ENCODE peak calls at places on chromosomes 12 and 14, in ten cellular contexts. One of them, this sample, is unnamed.

GRCh38 chr14:68757618-68758081 is 35.2 kb downstream of the ZFP36L1 start:
- DNase-seq in IMR-90: peak; percentile 28
- DNase-seq in astrocyte of the cerebellum: no peak
- DNase-seq in lower leg skin: no peak
- DNase-seq in suprapubic skin: no peak
- DNase-seq in tibial artery: peak; percentile 55
- DNase-seq in pancreas: no peak
- DNase-seq in AG04449: no peak
- DNase-seq in epithelial cell of proximal tubule: no peak
- DNase-seq in endothelial cell: no peak
- DNase-seq in this sample: peak; percentile 35

GRCh38 chr12:122840580-122841513 is 5.6 kb downstream of the HIP1R start:
- DNase-seq in AG04449: no peak
- DNase-seq in pancreas: no peak
- DNase-seq in tibial artery: peak; percentile 18
- DNase-seq in IMR-90: no peak
- DNase-seq in suprapubic skin: no peak
- DNase-seq in epithelial cell of proximal tubule: no peak
- DNase-seq in astrocyte of the cerebellum: no peak
- DNase-seq in endothelial cell: no peak
- DNase-seq in lower leg skin: no peak
- DNase-seq in this sample: no peak

GRCh38 chr14:103021817-103022668 is 35.3 kb downstream of the CDC42BPB start:
- DNase-seq in astrocyte of the cerebellum: no peak
- DNase-seq in lower leg skin: no peak
- DNase-seq in endothelial cell: no peak
- DNase-seq in epithelial cell of proximal tubule: no peak
- DNase-seq in IMR-90: peak; percentile 48
- DNase-seq in suprapubic skin: no peak
- DNase-seq in AG04449: no peak
- DNase-seq in tibial artery: no peak
- DNase-seq in pancreas: no peak
- DNase-seq in this sample: no peak

GRCh38 chr12:111314949-111315539 is 53.9 kb downstream of the PHETA1 start:
- DNase-seq in astrocyte of the cerebellum: no peak
- DNase-seq in endothelial cell: no peak
- DNase-seq in AG04449: no peak
- DNase-seq in epithelial cell of proximal tubule: no peak
- DNase-seq in lower leg skin: peak; percentile 32
- DNase-seq in pancreas: no peak
- DNase-seq in tibial artery: peak; percentile 43
- DNase-seq in IMR-90: no peak
- DNase-seq in suprapubic skin: no peak
- DNase-seq in this sample: peak; percentile 44

GRCh38 chr12:74539261-74539660 is 1.6 kb downstream of the ATXN7L3B start:
- DNase-seq in endothelial cell: no peak
- DNase-seq in epithelial cell of proximal tubule: no peak
- DNase-seq in tibial artery: no peak
- DNase-seq in pancreas: no peak
- DNase-seq in AG04449: no peak
- DNase-seq in suprapubic skin: no peak
- DNase-seq in lower leg skin: no peak
- DNase-seq in IMR-90: no peak
- DNase-seq in astrocyte of the cerebellum: no peak
- DNase-seq in this sample: no peak

GRCh38 chr14:71597289-71597920 is 334.8 kb upstream of the RGS6 start:
- DNase-seq in IMR-90: no peak
- DNase-seq in astrocyte of the cerebellum: no peak
- DNase-seq in pancreas: no peak
- DNase-seq in lower leg skin: no peak
- DNase-seq in AG04449: no peak
- DNase-seq in endothelial cell: no peak
- DNase-seq in suprapubic skin: no peak
- DNase-seq in tibial artery: no peak
- DNase-seq in epithelial cell of proximal tubule: no peak
- DNase-seq in this sample: no peak

GRCh38 chr14:39218171-39218769 is 15.4 kb upstream of the MIA2 start:
- DNase-seq in epithelial cell of proximal tubule: no peak
- DNase-seq in suprapubic skin: no peak
- DNase-seq in lower leg skin: no peak
- DNase-seq in tibial artery: no peak
- DNase-seq in astrocyte of the cerebellum: peak; percentile 39
- DNase-seq in pancreas: no peak
- DNase-seq in AG04449: no peak
- DNase-seq in IMR-90: peak; percentile 14
- DNase-seq in endothelial cell: no peak
- DNase-seq in this sample: peak; percentile 68

GRCh38 chr12:27981874-27982273 is 9.3 kb upstream of the PTHLH start:
- DNase-seq in epithelial cell of proximal tubule: no peak
- DNase-seq in IMR-90: peak; percentile 61
- DNase-seq in lower leg skin: no peak
- DNase-seq in suprapubic skin: no peak
- DNase-seq in tibial artery: no peak
- DNase-seq in pancreas: no peak
- DNase-seq in endothelial cell: no peak
- DNase-seq in astrocyte of the cerebellum: no peak
- DNase-seq in AG04449: no peak
- DNase-seq in this sample: no peak

GRCh38 chr14:52461721-52462120 is 90.6 kb downstream of the TXNDC16 start:
- DNase-seq in IMR-90: no peak
- DNase-seq in AG04449: no peak
- DNase-seq in pancreas: no peak
- DNase-seq in endothelial cell: no peak
- DNase-seq in tibial artery: no peak
- DNase-seq in lower leg skin: no peak
- DNase-seq in suprapubic skin: no peak
- DNase-seq in astrocyte of the cerebellum: no peak
- DNase-seq in epithelial cell of proximal tubule: no peak
- DNase-seq in this sample: no peak

GRCh38 chr14:52463375-52463774 is 88.9 kb downstream of the TXNDC16 start:
- DNase-seq in AG04449: no peak
- DNase-seq in lower leg skin: no peak
- DNase-seq in IMR-90: no peak
- DNase-seq in suprapubic skin: no peak
- DNase-seq in endothelial cell: no peak
- DNase-seq in astrocyte of the cerebellum: no peak
- DNase-seq in epithelial cell of proximal tubule: no peak
- DNase-seq in tibial artery: no peak
- DNase-seq in pancreas: no peak
- DNase-seq in this sample: no peak

GRCh38 chr14:52464175-52464574 is 88.1 kb downstream of the TXNDC16 start:
- DNase-seq in epithelial cell of proximal tubule: no peak
- DNase-seq in pancreas: no peak
- DNase-seq in tibial artery: no peak
- DNase-seq in suprapubic skin: no peak
- DNase-seq in lower leg skin: no peak
- DNase-seq in IMR-90: no peak
- DNase-seq in astrocyte of the cerebellum: no peak
- DNase-seq in endothelial cell: no peak
- DNase-seq in AG04449: no peak
- DNase-seq in this sample: no peak

GRCh38 chr14:52455291-52456088 is 96.8 kb downstream of the TXNDC16 start:
- DNase-seq in suprapubic skin: no peak
- DNase-seq in epithelial cell of proximal tubule: no peak
- DNase-seq in tibial artery: no peak
- DNase-seq in lower leg skin: no peak
- DNase-seq in pancreas: no peak
- DNase-seq in IMR-90: peak; percentile 87
- DNase-seq in AG04449: peak; percentile 47
- DNase-seq in endothelial cell: no peak
- DNase-seq in astrocyte of the cerebellum: no peak
- DNase-seq in this sample: peak; percentile 86

GRCh38 chr14:52458721-52459085 is 93.6 kb downstream of the TXNDC16 start:
- DNase-seq in IMR-90: peak; percentile 78
- DNase-seq in pancreas: no peak
- DNase-seq in lower leg skin: no peak
- DNase-seq in AG04449: no peak
- DNase-seq in tibial artery: no peak
- DNase-seq in epithelial cell of proximal tubule: no peak
- DNase-seq in endothelial cell: no peak
- DNase-seq in astrocyte of the cerebellum: no peak
- DNase-seq in suprapubic skin: no peak
- DNase-seq in this sample: peak; percentile 78
- TF ChIP-seq CTCF in IMR-90: no peak
- TF ChIP-seq CTCF in pancreas: no peak
- TF ChIP-seq CTCF in lower leg skin: no peak
- TF ChIP-seq CTCF in AG04449: no peak
- TF ChIP-seq CTCF in tibial artery: no peak
- TF ChIP-seq CTCF in epithelial cell of proximal tubule: no peak
- TF ChIP-seq CTCF in endothelial cell: no peak
- TF ChIP-seq CTCF in astrocyte of the cerebellum: no peak
- TF ChIP-seq CTCF in suprapubic skin: no peak
- TF ChIP-seq CTCF in this sample: no peak

GRCh38 chr14:75793806-75794205 is 132.8 kb downstream of the TTLL5 start:
- DNase-seq in lower leg skin: no peak
- DNase-seq in pancreas: no peak
- DNase-seq in AG04449: no peak
- DNase-seq in epithelial cell of proximal tubule: no peak
- DNase-seq in suprapubic skin: no peak
- DNase-seq in endothelial cell: no peak
- DNase-seq in tibial artery: no peak
- DNase-seq in astrocyte of the cerebellum: no peak
- DNase-seq in IMR-90: peak; percentile 20
- DNase-seq in this sample: peak; percentile 29

DNA sequence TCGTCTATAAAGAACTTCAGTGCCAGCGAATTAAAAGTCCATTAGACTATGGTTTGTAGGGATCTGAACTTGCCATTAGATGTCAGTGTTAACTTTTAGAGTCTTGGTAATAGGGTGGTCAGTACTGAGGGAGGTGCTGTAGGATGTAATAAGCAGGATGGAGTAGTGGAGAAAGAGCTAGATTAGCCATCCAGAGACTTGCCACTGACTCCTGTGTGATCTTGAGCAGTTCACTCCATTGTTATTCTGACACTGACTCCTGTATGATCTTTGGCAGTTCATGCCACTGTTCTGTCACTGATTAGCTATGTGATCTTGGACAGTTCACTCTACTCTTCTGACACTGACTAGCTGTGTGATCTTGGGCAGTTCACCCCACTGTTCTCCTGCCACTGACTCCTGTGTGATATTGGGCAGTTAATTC is 133.6 kb downstream of the TTLL5 start:
- DNase-seq in tibial artery: no peak
- DNase-seq in suprapubic skin: no peak
- DNase-seq in epithelial cell of proximal tubule: peak; percentile 64
- DNase-seq in pancreas: no peak
- DNase-seq in IMR-90: peak; percentile 72
- DNase-seq in astrocyte of the cerebellum: peak; percentile 46
- DNase-seq in lower leg skin: no peak
- DNase-seq in endothelial cell: no peak
- DNase-seq in AG04449: peak; percentile 21
- DNase-seq in this sample: peak; percentile 91
- TF ChIP-seq CTCF in tibial artery: no peak
- TF ChIP-seq CTCF in suprapubic skin: no peak
- TF ChIP-seq CTCF in epithelial cell of proximal tubule: peak; percentile 61
- TF ChIP-seq CTCF in pancreas: no peak
- TF ChIP-seq CTCF in IMR-90: peak; percentile 65
- TF ChIP-seq CTCF in astrocyte of the cerebellum: peak; percentile 46
- TF ChIP-seq CTCF in lower leg skin: no peak
- TF ChIP-seq CTCF in endothelial cell: no peak
- TF ChIP-seq CTCF in AG04449: peak; percentile 50
- TF ChIP-seq CTCF in this sample: peak; percentile 53

DNA sequence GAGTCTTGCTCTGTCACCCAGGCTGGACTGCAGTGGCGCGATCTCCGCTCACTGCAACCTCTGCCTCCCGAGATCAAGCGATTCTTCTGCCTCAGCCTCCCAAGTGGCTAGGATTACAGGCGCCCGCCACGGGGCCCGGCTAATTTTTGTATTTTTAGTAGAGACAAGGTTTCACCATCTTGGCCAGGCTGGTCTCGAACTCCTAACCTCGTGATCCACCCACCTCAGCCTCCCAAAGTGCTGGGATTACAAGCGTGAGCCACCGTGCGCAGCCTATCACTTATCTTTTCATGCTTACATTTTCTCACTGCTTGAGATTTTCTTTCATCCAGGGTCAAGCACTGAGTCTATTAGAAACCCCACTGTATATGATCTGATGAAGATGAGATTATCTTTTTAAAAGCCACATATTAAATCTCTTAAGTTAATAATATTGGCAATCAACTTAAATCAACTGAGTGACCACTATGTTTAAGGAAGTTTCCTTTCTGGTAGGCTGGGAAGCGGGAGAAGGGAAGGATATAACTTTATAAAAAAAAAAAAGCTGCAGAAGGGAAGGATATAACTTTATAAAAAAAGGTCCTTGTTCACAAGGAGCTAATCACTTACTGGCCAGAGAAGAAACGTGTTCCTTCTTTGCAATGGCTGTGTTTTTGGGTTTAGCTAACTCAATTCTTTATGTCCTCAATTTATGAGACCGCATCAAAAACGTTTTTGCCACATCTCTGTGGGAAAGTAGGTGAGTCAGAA is 1.3 kb upstream of the MDM2 start:
- DNase-seq in pancreas: no peak
- DNase-seq in lower leg skin: no peak
- DNase-seq in astrocyte of the cerebellum: no peak
- DNase-seq in AG04449: no peak
- DNase-seq in tibial artery: no peak
- DNase-seq in IMR-90: no peak
- DNase-seq in epithelial cell of proximal tubule: no peak
- DNase-seq in endothelial cell: no peak
- DNase-seq in suprapubic skin: no peak
- DNase-seq in this sample: no peak
- TF ChIP-seq CTCF in pancreas: no peak
- TF ChIP-seq CTCF in lower leg skin: no peak
- TF ChIP-seq CTCF in astrocyte of the cerebellum: no peak
- TF ChIP-seq CTCF in AG04449: no peak
- TF ChIP-seq CTCF in tibial artery: no peak
- TF ChIP-seq CTCF in IMR-90: no peak
- TF ChIP-seq CTCF in epithelial cell of proximal tubule: no peak
- TF ChIP-seq CTCF in endothelial cell: no peak
- TF ChIP-seq CTCF in suprapubic skin: no peak
- TF ChIP-seq CTCF in this sample: no peak

GRCh38 chr12:15688838-15689237 is 100.3 kb downstream of the EPS8 start:
- DNase-seq in tibial artery: no peak
- DNase-seq in endothelial cell: no peak
- DNase-seq in lower leg skin: no peak
- DNase-seq in epithelial cell of proximal tubule: no peak
- DNase-seq in AG04449: no peak
- DNase-seq in astrocyte of the cerebellum: no peak
- DNase-seq in IMR-90: no peak
- DNase-seq in suprapubic skin: no peak
- DNase-seq in pancreas: no peak
- DNase-seq in this sample: peak; percentile 49

GRCh38 chr12:15689751-15690191 is 99.4 kb downstream of the EPS8 start:
- DNase-seq in endothelial cell: no peak
- DNase-seq in pancreas: no peak
- DNase-seq in lower leg skin: no peak
- DNase-seq in AG04449: no peak
- DNase-seq in tibial artery: no peak
- DNase-seq in epithelial cell of proximal tubule: no peak
- DNase-seq in astrocyte of the cerebellum: no peak
- DNase-seq in IMR-90: no peak
- DNase-seq in suprapubic skin: no peak
- DNase-seq in this sample: no peak

GRCh38 chr12:15688202-15688736 is 100.9 kb downstream of the EPS8 start:
- DNase-seq in endothelial cell: no peak
- DNase-seq in lower leg skin: peak; percentile 71
- DNase-seq in astrocyte of the cerebellum: no peak
- DNase-seq in AG04449: no peak
- DNase-seq in epithelial cell of proximal tubule: no peak
- DNase-seq in suprapubic skin: peak; percentile 79
- DNase-seq in IMR-90: no peak
- DNase-seq in tibial artery: peak; percentile 78
- DNase-seq in pancreas: peak; percentile 32
- DNase-seq in this sample: peak; percentile 76

GRCh38 chr12:15684896-15685658 is 104.1 kb downstream of the EPS8 start:
- DNase-seq in astrocyte of the cerebellum: no peak
- DNase-seq in tibial artery: no peak
- DNase-seq in epithelial cell of proximal tubule: no peak
- DNase-seq in endothelial cell: no peak
- DNase-seq in suprapubic skin: no peak
- DNase-seq in AG04449: no peak
- DNase-seq in pancreas: no peak
- DNase-seq in IMR-90: no peak
- DNase-seq in lower leg skin: no peak
- DNase-seq in this sample: no peak

GRCh38 chr12:15687583-15687982 is 101.6 kb downstream of the EPS8 start:
- DNase-seq in IMR-90: no peak
- DNase-seq in tibial artery: no peak
- DNase-seq in suprapubic skin: no peak
- DNase-seq in astrocyte of the cerebellum: no peak
- DNase-seq in pancreas: no peak
- DNase-seq in epithelial cell of proximal tubule: no peak
- DNase-seq in lower leg skin: no peak
- DNase-seq in endothelial cell: no peak
- DNase-seq in AG04449: no peak
- DNase-seq in this sample: peak; percentile 34
- TF ChIP-seq CTCF in IMR-90: no peak
- TF ChIP-seq CTCF in tibial artery: no peak
- TF ChIP-seq CTCF in suprapubic skin: no peak
- TF ChIP-seq CTCF in astrocyte of the cerebellum: no peak
- TF ChIP-seq CTCF in pancreas: no peak
- TF ChIP-seq CTCF in epithelial cell of proximal tubule: no peak
- TF ChIP-seq CTCF in lower leg skin: no peak
- TF ChIP-seq CTCF in endothelial cell: no peak
- TF ChIP-seq CTCF in AG04449: no peak
- TF ChIP-seq CTCF in this sample: no peak